ENCODE peak calls at places on chromosomes 4 and X, in seven cellular contexts. O, C, X, Q, V, E and A are unnamed samples.

GRCh38 chr4:88792268-88792781 is 94.7 kb upstream of the NAP1L5 start:
- DNase-seq in E (no peak), X (no peak), V (no peak), Q (peak), C (no peak), O (no peak), A (no peak)

GRCh38 chr4:153480704-153481103 is 14.5 kb downstream of the TMEM131L start:
- DNase-seq in Q (no peak), O (no peak), X (no peak), V (no peak), C (no peak), E (no peak), A (no peak)

GRCh38 chrX:110407910-110408545 is 49.4 kb downstream of the RTL9 start:
- DNase-seq in Q (peak), C (peak), V (no peak), O (no peak), E (peak), X (no peak), A (no peak)

GRCh38 chr4:150242820-150243458 is 164.7 kb downstream of the DCLK2 start:
- DNase-seq in V (no peak), C (peak), E (no peak), O (no peak), Q (no peak), X (no peak), A (no peak)

GRCh38 chr4:20474119-20474518 is 222.4 kb downstream of the SLIT2 start:
- DNase-seq in E (no peak), O (no peak), Q (no peak), V (no peak), C (no peak), X (no peak), A (no peak)

GRCh38 chr4:186819357-186820086 is 95.9 kb upstream of the FAT1 start:
- DNase-seq in E (no peak), C (no peak), V (no peak), X (no peak), Q (no peak), O (no peak), A (no peak)

GRCh38 chr4:132493476-132493875 is 655.6 kb upstream of the PCDH10 start:
- DNase-seq in C (no peak), V (no peak), O (no peak), X (no peak), E (no peak), Q (no peak), A (no peak)

GRCh38 chr4:76803522-76803921 is 94.4 kb downstream of the SOWAHB start:
- DNase-seq in O (no peak), Q (no peak), X (no peak), E (no peak), C (no peak), V (no peak), A (no peak)

GRCh38 chr4:159505275-159505975 is 402.5 kb downstream of the RAPGEF2 start:
- DNase-seq in V (no peak), Q (no peak), O (no peak), E (no peak), X (no peak), C (no peak), A (no peak)

GRCh38 chr4:146179784-146180405 is 4.4 kb downstream of the LSM6 start:
- DNase-seq in V (no peak), O (no peak), C (no peak), Q (no peak), E (no peak), X (no peak), A (no peak)

DNA sequence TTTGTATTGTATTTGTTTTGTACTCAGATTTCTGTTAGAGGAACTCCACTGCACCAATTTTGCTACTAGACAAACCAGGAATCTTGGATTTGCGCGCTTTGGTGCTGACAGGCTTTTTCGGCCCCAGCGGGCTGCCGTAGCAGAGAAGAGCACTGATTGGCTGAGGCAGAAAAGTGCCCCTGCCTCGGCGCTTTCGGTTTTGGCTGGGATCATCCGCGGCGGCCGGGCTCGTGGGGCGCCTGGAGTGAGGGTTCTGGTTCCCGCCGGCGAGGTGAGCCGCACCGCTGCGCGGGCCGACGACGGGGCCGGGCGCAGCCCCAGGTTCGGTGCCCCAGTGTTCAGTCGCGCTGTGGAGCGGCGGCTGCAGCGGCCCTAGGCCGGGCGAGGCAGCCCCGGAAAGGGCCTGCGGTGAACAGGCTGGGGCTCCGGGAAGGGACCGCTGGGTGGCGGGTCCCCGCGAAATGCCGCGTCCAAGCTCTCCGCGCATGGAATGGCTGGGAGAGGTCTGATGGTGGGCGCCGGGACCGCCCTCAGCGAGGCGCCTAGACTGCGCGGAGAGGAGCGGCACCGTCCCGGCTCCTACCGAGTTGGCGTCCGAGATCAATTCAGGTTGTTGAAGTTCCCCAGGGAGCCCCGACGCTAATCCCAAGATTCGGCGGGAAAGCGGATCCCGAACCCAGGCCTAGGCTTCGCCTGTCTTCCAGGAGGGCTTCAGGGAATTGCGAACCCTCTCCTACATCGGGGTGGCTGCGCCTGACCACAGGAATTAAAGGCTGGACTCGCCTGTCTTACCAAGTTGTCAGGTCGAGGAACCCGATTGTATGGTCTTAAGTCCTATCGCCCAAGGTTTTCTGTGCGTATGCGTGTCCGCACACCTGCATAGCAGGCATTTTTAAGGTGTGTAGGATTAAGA is at the start of gene LSM6:
- DNase-seq in Q (peak), X (peak), E (peak), O (peak), C (peak), V (peak), A (peak)
- TF ChIP-seq POLR2A in Q (peak), X (peak), E (peak), O (peak), C (peak), V (peak), A (peak)

GRCh38 chr4:7392438-7393374 is 42.0 kb downstream of the PSAPL1 start:
- DNase-seq in V (peak), E (peak), Q (no peak), X (peak), C (peak), O (no peak), A (no peak)
- TF ChIP-seq CTCF in V (no peak), E (no peak), Q (peak), X (no peak), C (no peak), O (no peak), A (no peak)

GRCh38 chr4:41454393-41454792 is 83.6 kb upstream of the LIMCH1 start:
- DNase-seq in O (no peak), C (no peak), X (no peak), V (no peak), Q (no peak), E (no peak), A (no peak)
- H3K27ac ChIP-seq in O (no peak), C (no peak), X (no peak), V (no peak), Q (no peak), E (no peak), A (no peak)

GRCh38 chr4:81626851-81627250 is 155.1 kb upstream of the RASGEF1B start:
- DNase-seq in E (no peak), V (no peak), Q (no peak), O (no peak), X (no peak), C (no peak), A (no peak)
- TF ChIP-seq POLR2A in E (no peak), V (no peak), Q (no peak), O (no peak), X (no peak), C (no peak), A (no peak)

GRCh38 chr4:15231265-15232091 is 196.4 kb upstream of the C1QTNF7 start:
- DNase-seq in C (peak), Q (peak), V (peak), X (no peak), E (peak), O (peak), A (no peak)
- TF ChIP-seq CTCF in C (peak), Q (peak), V (peak), X (peak), E (peak), O (peak), A (peak)

GRCh38 chr4:168619266-168619631 is 122.4 kb downstream of the PALLD start:
- DNase-seq in V (no peak), Q (no peak), X (no peak), E (no peak), C (no peak), O (no peak), A (no peak)

GRCh38 chr4:168623011-168623410 is 126.2 kb downstream of the PALLD start:
- DNase-seq in O (no peak), X (no peak), E (no peak), C (no peak), V (no peak), Q (no peak), A (no peak)

GRCh38 chr4:168622600-168622999 is 125.7 kb downstream of the PALLD start:
- DNase-seq in C (no peak), Q (no peak), X (no peak), O (no peak), V (no peak), E (no peak), A (no peak)

GRCh38 chr4:168623484-168623883 is 126.6 kb downstream of the PALLD start:
- DNase-seq in E (no peak), C (no peak), Q (no peak), V (no peak), O (no peak), X (no peak), A (no peak)

GRCh38 chr4:168621806-168622589 is 125.1 kb downstream of the PALLD start:
- DNase-seq in X (no peak), O (no peak), C (no peak), E (no peak), Q (no peak), V (no peak), A (no peak)
- H3K27ac ChIP-seq in X (no peak), O (no peak), C (no peak), E (no peak), Q (no peak), V (no peak), A (peak)

DNA sequence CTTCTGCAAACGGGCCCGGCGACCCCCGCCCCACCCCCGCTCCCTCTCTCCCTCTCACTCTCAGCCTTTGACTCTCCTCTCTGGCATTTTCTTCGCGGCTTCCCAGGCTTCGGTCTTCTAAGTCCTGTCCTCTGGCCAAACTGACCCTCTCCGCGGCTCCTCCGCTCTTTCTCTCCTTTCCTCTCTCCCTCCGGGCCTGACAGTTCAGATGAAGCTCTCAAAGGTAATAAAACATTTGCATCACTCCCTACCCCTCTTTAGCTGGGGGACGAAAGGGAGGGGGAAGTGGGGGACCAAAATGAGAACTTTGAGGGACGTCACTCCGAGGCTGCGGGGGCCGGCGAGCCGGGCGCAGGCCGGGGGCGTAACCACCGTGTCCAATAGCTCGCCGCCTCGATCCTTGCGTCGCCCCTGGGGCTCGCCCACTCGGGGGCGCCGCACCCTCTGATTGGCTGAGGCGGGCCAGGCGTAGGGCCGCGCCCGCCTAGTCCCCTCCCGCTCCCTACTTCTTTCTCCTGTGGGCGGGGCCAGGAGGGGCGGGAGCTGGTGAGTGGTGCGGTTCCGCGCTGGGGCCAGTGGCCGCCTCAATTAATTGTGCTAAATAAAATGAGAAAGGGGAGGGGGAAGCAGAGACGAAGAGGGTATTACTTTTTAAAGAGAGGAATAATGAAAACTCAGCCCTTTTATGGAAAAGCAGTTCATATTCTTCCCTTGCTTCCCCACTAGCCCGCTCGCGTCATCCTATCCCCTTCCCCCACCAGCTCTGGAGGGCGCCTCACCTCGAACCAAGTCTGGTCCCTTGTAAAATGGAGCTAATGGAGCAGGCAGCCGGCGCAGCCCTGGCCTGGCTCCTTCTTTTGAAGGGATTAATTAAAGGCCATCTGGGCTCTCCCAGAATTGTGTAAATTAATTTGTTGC is at the start of gene NKX6-1:
- DNase-seq in O (peak), X (peak), V (no peak), C (peak), E (no peak), Q (no peak), A (peak)
- TF ChIP-seq POLR2A in O (no peak), X (no peak), V (no peak), C (peak), E (no peak), Q (no peak), A (peak)

GRCh38 chrX:153921511-153922285 is 4.4 kb downstream of the ARHGAP4 start:
- DNase-seq in X (no peak), V (no peak), O (no peak), E (no peak), Q (no peak), C (no peak), A (no peak)
- TF ChIP-seq CTCF in X (no peak), V (no peak), O (no peak), E (no peak), Q (no peak), C (no peak), A (no peak)